ENCODE peak calls at places on chromosomes 16 and 17, in four cellular contexts. P is GM03348, U is fibroblast of the conjunctiva, J is DND-41. F is an unnamed sample.

GRCh38 chr17:43015579-43015978 is 6.6 kb downstream of the VAT1 start:
- DNase-seq in J (no peak), U (no peak), P (no peak), F (no peak)

GRCh38 chr16:57412584-57412983 is 8.0 kb downstream of the CCL17 start:
- DNase-seq in J (no peak), P (no peak), U (no peak), F (no peak)

GRCh38 chr17:31629696-31630470 is 229.2 kb downstream of the COPRS start:
- DNase-seq in J (no peak), P (peak; percentile 89), U (peak; percentile 87), F (peak; percentile 48)

GRCh38 chr17:30780343-30780742 is 44.1 kb downstream of the CRLF3 start:
- DNase-seq in P (no peak), J (peak; percentile 30), U (no peak), F (no peak)

GRCh38 chr17:17831208-17832039 is 5.4 kb downstream of the SREBF1 start:
- DNase-seq in U (no peak), P (no peak), J (no peak), F (peak; percentile 39)

GRCh38 chr16:79372504-79373184 is 227.9 kb downstream of the MAF start:
- DNase-seq in J (no peak), P (no peak), U (no peak), F (no peak)

GRCh38 chr17:14351493-14351892 is 50.6 kb downstream of the HS3ST3B1 start:
- DNase-seq in J (no peak), U (no peak), P (no peak), F (no peak)

GRCh38 chr16:9843424-9844013 is 338.7 kb downstream of the GRIN2A start:
- DNase-seq in J (no peak), P (peak; percentile 14), U (no peak), F (no peak)

GRCh38 chr17:77887464-77888241 is 70.8 kb upstream of the TNRC6C start:
- DNase-seq in J (no peak), U (peak; percentile 28), P (peak; percentile 83), F (peak; percentile 83)

GRCh38 chr16:74226361-74226979 is 70.1 kb upstream of the PSMD7 start:
- DNase-seq in U (peak; percentile 5), J (no peak), P (peak; percentile 27), F (peak; percentile 12)

GRCh38 chr16:85554114-85554790 is 58.9 kb upstream of the GSE1 start:
- DNase-seq in P (peak; percentile 89), U (peak; percentile 71), J (peak; percentile 90), F (peak; percentile 86)

GRCh38 chr17:63550816-63551639 is 751 bp downstream of the DCAF7 start:
- DNase-seq in J (peak; percentile 69), P (peak; percentile 21), U (no peak), F (peak; percentile 32)

GRCh38 chr17:61503961-61504360 is 51.7 kb downstream of the TBX4 start:
- DNase-seq in J (no peak), P (no peak), U (no peak), F (no peak)

GRCh38 chr16:10256855-10257641 is 74.8 kb upstream of the GRIN2A start:
- DNase-seq in U (no peak), P (peak; percentile 83), J (peak; percentile 47), F (peak; percentile 70)

GRCh38 chr16:23082161-23082788 is 67.0 kb downstream of the USP31 start:
- DNase-seq in J (no peak), P (no peak), U (no peak), F (no peak)